ENCODE peak calls at places on chromosomes 3 and 15, in five cellular contexts. R is IMR-90, E is mesenchymal stem cell, I is H1, L is trophoblast cell. J is an unnamed sample.

GRCh38 chr3:114606336-114606735 is 312.5 kb downstream of the TIGIT start:
- DNase-seq in E (peak; percentile 21), L (no peak), R (no peak), I (no peak), J (no peak)

GRCh38 chr3:46565607-46566039 is 479 bp downstream of the LRRC2 start:
- DNase-seq in E (peak; percentile 28), I (peak; percentile 77), R (peak; percentile 22), L (no peak), J (no peak)

GRCh38 chr15:69117431-69117841 is 43.0 kb upstream of the GLCE start:
- DNase-seq in I (peak; percentile 59), E (no peak), R (no peak), L (no peak), J (peak; percentile 20)

GRCh38 chr15:47820780-47821319 is 103.5 kb downstream of the SEMA6D start:
- DNase-seq in E (peak; percentile 79), R (peak; percentile 85), L (no peak), I (no peak), J (no peak)

GRCh38 chr15:41281236-41281635 is 50.2 kb downstream of the CHP1 start:
- DNase-seq in I (no peak), E (peak; percentile 96), R (peak; percentile 92), L (no peak), J (no peak)

GRCh38 chr3:193780810-193781472 is 187.9 kb downstream of the OPA1 start:
- DNase-seq in I (peak; percentile 71), R (peak; percentile 54), E (peak; percentile 79), L (peak; percentile 92), J (peak; percentile 70)

GRCh38 chr3:184259878-184260570 is 1.3 kb downstream of the CAMK2N2 start:
- DNase-seq in E (peak; percentile 29), L (no peak), I (peak; percentile 69), R (peak; percentile 17), J (peak; percentile 54)

GRCh38 chr15:47398594-47398993 is 318.7 kb upstream of the SEMA6D start:
- DNase-seq in E (no peak), L (no peak), I (no peak), R (no peak), J (no peak)

GRCh38 chr15:48592221-48592731 is 53.2 kb downstream of the FBN1 start:
- DNase-seq in I (no peak), R (peak; percentile 94), E (peak; percentile 99), L (peak; percentile 73), J (no peak)

GRCh38 chr3:40504636-40505430 is 1.0 kb upstream of the ZNF620 start:
- DNase-seq in I (no peak), L (no peak), R (peak; percentile 99), E (peak; percentile 97), J (no peak)

GRCh38 chr3:38141173-38141951 is 2.9 kb downstream of the MYD88 start:
- DNase-seq in R (no peak), E (no peak), L (no peak), I (peak; percentile 26), J (no peak)

GRCh38 chr15:48374472-48374871 is 43.2 kb downstream of the DUT start:
- DNase-seq in E (no peak), R (peak; percentile 22), I (no peak), L (no peak), J (no peak)

GRCh38 chr3:172627057-172627809 is 83.6 kb downstream of the NCEH1 start:
- DNase-seq in I (no peak), E (peak; percentile 39), L (no peak), R (peak; percentile 49), J (no peak)

GRCh38 chr15:34610388-34610787 is 26.9 kb upstream of the GOLGA8B start:
- DNase-seq in L (no peak), E (peak; percentile 28), R (peak; percentile 38), I (no peak), J (no peak)

GRCh38 chr3:184186902-184187207 is 856 bp downstream of the ABCF3 start:
- DNase-seq in I (no peak), R (no peak), E (no peak), L (no peak), J (no peak)

GRCh38 chr15:56631765-56632164 is 101.5 kb downstream of the ZNF280D start:
- DNase-seq in E (no peak), R (no peak), I (no peak), L (no peak), J (no peak)

GRCh38 chr3:14144423-14145075 is 19.7 kb downstream of the TMEM43 start:
- DNase-seq in L (peak; percentile 89), E (peak; percentile 100), I (no peak), R (peak; percentile 99), J (peak; percentile 51)

GRCh38 chr15:39908186-39908585 is 11.9 kb downstream of the GPR176 start:
- DNase-seq in R (peak; percentile 96), E (peak; percentile 91), I (no peak), L (no peak), J (no peak)

GRCh38 chr3:114336122-114336697 is 42.4 kb downstream of the TIGIT start:
- DNase-seq in I (no peak), E (no peak), L (no peak), R (peak; percentile 18), J (no peak)

GRCh38 chr3:127337001-127337400 is 49.2 kb upstream of the PRR20G start:
- DNase-seq in E (no peak), I (no peak), R (no peak), L (no peak), J (no peak)

GRCh38 chr3:30972449-30972848 is 78.0 kb upstream of the GADL1 start:
- DNase-seq in R (no peak), I (no peak), E (no peak), L (no peak), J (no peak)

GRCh38 chr3:20417390-20417789 is 231.4 kb upstream of the SGO1 start:
- DNase-seq in I (no peak), R (no peak), L (no peak), E (no peak), J (no peak)

GRCh38 chr3:36866358-36866757 is 78.5 kb downstream of the TRANK1 start:
- DNase-seq in L (no peak), E (peak; percentile 5), I (no peak), R (no peak), J (no peak)

GRCh38 chr15:70447927-70448698 is 315.2 kb downstream of the UACA start:
- DNase-seq in L (no peak), R (no peak), E (no peak), I (no peak), J (no peak)

GRCh38 chr3:86519819-86520218 is 471.1 kb downstream of the VGLL3 start:
- DNase-seq in E (no peak), I (no peak), R (no peak), L (no peak), J (no peak)

GRCh38 chr3:59512066-59512465 is 462.2 kb upstream of the CFAP20DC start:
- DNase-seq in E (no peak), R (no peak), L (no peak), I (no peak), J (no peak)

GRCh38 chr3:161372321-161373260 is 1.3 kb upstream of the SPTSSB start:
- DNase-seq in R (no peak), E (peak; percentile 28), L (no peak), I (peak; percentile 73), J (peak; percentile 35)

DNA sequence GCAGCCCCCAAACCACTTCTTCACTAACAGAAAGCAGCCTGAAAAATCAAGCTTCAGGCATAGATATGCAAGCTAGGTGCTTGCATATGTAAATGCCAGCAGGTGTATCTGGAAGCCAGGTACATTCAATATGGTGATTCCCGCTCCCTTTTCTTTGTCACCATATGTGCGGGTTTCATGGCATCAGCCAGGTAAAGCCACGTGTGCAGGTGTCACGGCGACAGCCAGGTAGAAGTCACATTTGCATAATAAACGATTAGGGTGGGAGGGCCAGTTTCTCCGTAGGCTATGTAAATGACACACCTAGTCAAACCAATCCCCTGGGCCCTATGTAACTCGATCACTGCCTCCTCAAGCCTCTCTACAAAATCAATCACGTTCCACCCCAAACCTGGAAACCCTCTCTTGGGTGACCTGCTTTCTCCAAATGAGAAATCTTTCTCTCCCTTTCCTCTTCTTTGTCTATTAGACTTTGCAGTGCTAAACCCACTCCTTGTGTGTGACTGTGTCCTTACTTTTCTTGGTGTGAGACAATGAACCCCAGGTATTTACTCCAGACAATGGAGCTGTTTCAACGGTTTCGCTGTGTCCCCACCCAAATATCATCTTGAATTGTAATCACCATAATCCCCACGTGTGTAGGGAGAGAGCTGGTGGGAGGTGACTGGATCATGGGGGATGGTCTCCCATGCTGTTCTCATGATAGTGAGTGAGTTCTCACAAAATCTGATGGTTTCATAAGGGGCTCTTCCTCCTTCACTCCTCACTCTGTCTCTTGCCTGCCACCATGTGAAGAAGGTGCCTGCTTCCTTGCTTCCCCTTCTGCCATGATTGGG is 44.6 kb downstream of the ONECUT1 start:
- DNase-seq in L (no peak), I (peak; percentile 67), E (no peak), R (no peak), J (no peak)
- H4K91ac ChIP-seq in L (no peak overlapping the region), I (peak overlapping the region; percentile 99), E (no peak overlapping the region), R (no peak overlapping the region), J (no peak overlapping the region)

GRCh38 chr3:141795311-141795710 is 32.1 kb downstream of the GRK7 start:
- DNase-seq in E (no peak), L (no peak), R (no peak), I (no peak), J (no peak)

GRCh38 chr3:141797167-141797773 is 34.1 kb downstream of the GRK7 start:
- DNase-seq in I (peak; percentile 86), L (no peak), R (peak; percentile 7), E (peak; percentile 54), J (peak; percentile 83)

GRCh38 chr3:141795719-141796435 is 32.7 kb downstream of the GRK7 start:
- DNase-seq in E (peak; percentile 37), I (no peak), R (no peak), L (no peak), J (no peak)

GRCh38 chr3:141797819-141798405 is 34.7 kb downstream of the GRK7 start:
- DNase-seq in L (no peak), I (no peak), E (no peak), R (no peak), J (no peak)

GRCh38 chr3:141796436-141797166 is 33.4 kb downstream of the GRK7 start:
- DNase-seq in R (no peak), I (no peak), E (peak; percentile 83), L (no peak), J (no peak)
- H3K4me3 ChIP-seq in R (no peak overlapping the region), I (no peak overlapping the region), E (no peak overlapping the region), L (no peak overlapping the region), J (no peak overlapping the region)

GRCh38 chr3:72444642-72445223 is 403.5 kb downstream of the SHQ1 start:
- DNase-seq in R (peak; percentile 12), I (no peak), E (peak; percentile 36), L (no peak), J (no peak)
- H4K91ac ChIP-seq in R (no peak overlapping the region), I (no peak overlapping the region), E (no peak overlapping the region), L (no peak overlapping the region), J (no peak overlapping the region)

DNA sequence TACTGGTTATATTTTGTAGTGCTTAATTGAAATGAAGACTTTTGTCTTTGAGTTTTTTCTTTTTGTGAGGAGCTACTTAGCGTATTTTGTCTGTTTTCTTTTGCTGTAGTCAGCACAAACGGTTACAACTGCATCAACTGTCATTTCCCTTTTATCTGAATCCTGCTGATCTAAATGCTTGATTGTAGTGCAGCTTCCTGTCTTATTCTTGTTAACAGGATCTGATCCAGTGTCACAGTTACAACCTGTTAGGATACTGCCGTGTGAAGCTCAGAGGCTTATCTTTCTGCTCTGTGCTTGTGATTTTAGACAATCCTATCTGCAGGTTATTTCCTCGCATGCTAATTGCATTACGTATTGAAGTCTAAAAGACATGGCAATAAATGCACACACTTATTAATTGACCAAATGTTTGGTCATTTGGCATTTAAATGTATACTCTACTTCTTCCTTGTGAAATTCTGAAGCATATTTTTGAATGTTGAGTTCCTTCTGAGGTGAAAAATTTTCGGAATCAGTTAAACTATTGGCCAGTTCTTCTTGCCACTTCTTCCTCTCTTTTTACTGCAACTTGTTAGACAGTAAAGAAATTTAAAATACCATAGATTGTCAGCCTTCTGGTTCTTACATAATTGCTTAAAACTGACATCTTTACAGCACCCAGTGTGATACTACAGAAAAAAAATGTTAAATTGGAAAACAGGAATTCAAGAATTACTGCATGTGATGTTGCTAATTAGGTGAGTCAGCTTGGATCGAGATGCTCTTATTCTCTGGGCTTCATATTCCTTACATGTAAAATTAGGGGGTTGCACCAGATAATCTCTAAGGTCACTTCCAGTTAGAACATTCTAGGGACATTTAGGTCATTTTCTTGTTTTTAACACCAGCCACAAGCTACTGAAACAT is 168.2 kb downstream of the MBNL1 start:
- DNase-seq in E (no peak), L (no peak), R (no peak), I (no peak), J (no peak)
- H3K4me3 ChIP-seq in E (no peak overlapping the region), L (no peak overlapping the region), R (no peak overlapping the region), I (no peak overlapping the region), J (no peak overlapping the region)

J was measured in neuronal stem cell.